ENCODE peak calls at places on chromosomes 16 and 17, in five cellular contexts. L is lower leg skin; V is GM19239; A is activated naive CD4-positive, alpha-beta T cell; D is DMS79 treated with DMSO at 0.1 percent for 48 hours. B is an unnamed sample.

GRCh38 chr16:77961811-77962210 is 60.5 kb upstream of the CLEC3A start:
- DNase-seq in L (no peak), D (no peak), V (no peak), A (no peak), B (no peak)

GRCh38 chr17:34763727-34764665 is 184.6 kb downstream of the TMEM132E start:
- DNase-seq in L (peak), D (no peak), V (no peak), A (no peak), B (no peak)

GRCh38 chr17:77581480-77581879 is 377.0 kb upstream of the TNRC6C start:
- DNase-seq in L (peak), A (no peak), D (peak), V (no peak), B (no peak)

GRCh38 chr17:2694381-2695242 is 17.0 kb downstream of the CLUH start:
- DNase-seq in A (no peak), L (peak), D (no peak), V (peak), B (no peak)

GRCh38 chr16:58497935-58498334 is 2.0 kb upstream of the NDRG4 start:
- DNase-seq in V (no peak), L (no peak), A (no peak), D (no peak), B (no peak)

GRCh38 chr17:37787055-37787720 is 42.3 kb upstream of the HNF1B start:
- DNase-seq in D (no peak), V (no peak), L (no peak), A (no peak), B (no peak)

GRCh38 chr16:66324785-66325184 is 41.7 kb upstream of the CDH5 start:
- DNase-seq in D (no peak), V (no peak), A (no peak), L (no peak), B (no peak)

GRCh38 chr17:59423137-59423703 is 91.8 kb downstream of the YPEL2 start:
- DNase-seq in L (no peak), A (no peak), D (no peak), V (no peak), B (no peak)

GRCh38 chr17:41519501-41520224 is 973 bp upstream of the KRT15 start:
- DNase-seq in L (no peak), D (peak), A (no peak), V (no peak), B (no peak)

GRCh38 chr16:65731840-65732239 is 610.0 kb upstream of the CDH11 start:
- DNase-seq in V (no peak), L (no peak), D (no peak), A (no peak), B (no peak)

GRCh38 chr17:43615330-43615729 is 46.4 kb downstream of the MEOX1 start:
- DNase-seq in A (no peak), L (no peak), V (no peak), D (no peak), B (no peak)

GRCh38 chr17:17313350-17313991 is 10.3 kb downstream of the NT5M start:
- DNase-seq in A (peak), D (no peak), V (peak), L (no peak), B (no peak)

GRCh38 chr17:11986939-11987329 is 10.3 kb downstream of the ZNF18 start:
- DNase-seq in D (no peak), L (no peak), V (no peak), A (no peak), B (no peak)

GRCh38 chr17:73420897-73421296 is 109.1 kb upstream of the CDC42EP4 start:
- DNase-seq in L (no peak), A (no peak), V (no peak), D (no peak), B (no peak)

B was measured in GM12864.